ENCODE peak calls at places on chromosomes 5 and 9, in four cellular contexts. P is IMR-90, C is neuronal stem cell, H is H1. Q is an unnamed sample.
A peak's percentile ranks its signal among the peaks of the same experiment; 100 is the strongest.

GRCh38 chr9:2014696-2015580 is at the start of gene SMARCA2:
- DNase-seq in C (peak; percentile 85), P (peak; percentile 96), H (peak; percentile 88), Q (peak; percentile 93)

GRCh38 chr5:119583684-119584083 is 45.7 kb upstream of the FAM170A start:
- DNase-seq in C (no peak), P (no peak), H (no peak), Q (no peak)

GRCh38 chr5:177509991-177510566 is 453 bp upstream of the DOK3 start:
- DNase-seq in H (no peak), P (no peak), C (no peak), Q (no peak)

GRCh38 chr9:81371824-81372223 is 317.5 kb downstream of the TLE1 start:
- DNase-seq in C (no peak), P (no peak), H (no peak), Q (no peak)

GRCh38 chr5:138077064-138077696 is 6.7 kb upstream of the WNT8A start:
- DNase-seq in P (peak; percentile 65), C (peak; percentile 62), H (peak; percentile 82), Q (peak; percentile 67)

GRCh38 chr9:105254226-105254625 is 9.8 kb downstream of the SLC44A1 start:
- DNase-seq in H (no peak), C (no peak), P (no peak), Q (peak; percentile 38)

GRCh38 chr5:154331924-154332323 is 113.9 kb upstream of the SAP30L start:
- DNase-seq in C (no peak), P (no peak), H (no peak), Q (no peak)

GRCh38 chr5:105849701-105850100 is 1821.0 kb downstream of the EFNA5 start:
- DNase-seq in P (peak; percentile 70), C (no peak), H (no peak), Q (no peak)

GRCh38 chr5:130571076-130571475 is 594.0 kb downstream of the HINT1 start:
- DNase-seq in C (no peak), H (no peak), P (no peak), Q (no peak)

GRCh38 chr9:135577256-135577655 is 15.7 kb downstream of the PAEP start:
- DNase-seq in P (no peak), H (no peak), C (no peak), Q (no peak)

GRCh38 chr5:100904259-100904822 is 1.3 kb upstream of the ST8SIA4 start:
- DNase-seq in P (no peak), H (no peak), C (no peak), Q (peak; percentile 32)

GRCh38 chr5:14185336-14186131 is 42.4 kb downstream of the TRIO start:
- DNase-seq in C (no peak), H (no peak), P (peak; percentile 77), Q (no peak)

GRCh38 chr5:14509556-14509955 is 72.0 kb upstream of the OTULINL start:
- DNase-seq in P (no peak), H (no peak), C (no peak), Q (no peak)

GRCh38 chr9:131420913-131421312 is 27.0 kb downstream of the PRRC2B start:
- DNase-seq in H (no peak), P (peak; percentile 60), C (no peak), Q (no peak)

GRCh38 chr9:116134981-116135380 is 18.6 kb upstream of the PAPPA start:
- DNase-seq in C (no peak), P (no peak), H (no peak), Q (no peak)

GRCh38 chr5:79236364-79236969 is 536 bp downstream of the JMY start:
- DNase-seq in P (peak; percentile 20), H (no peak), C (peak; percentile 51), Q (no peak)

GRCh38 chr9:4555251-4555650 is 65.0 kb downstream of the SLC1A1 start:
- DNase-seq in H (no peak), C (no peak), P (peak; percentile 17), Q (no peak)

GRCh38 chr9:112526973-112527372 is 40.3 kb downstream of the KIAA1958 start:
- DNase-seq in C (no peak), H (no peak), P (no peak), Q (no peak)

GRCh38 chr5:78758169-78758839 is 109.7 kb upstream of the LHFPL2 start:
- DNase-seq in C (no peak), H (no peak), P (peak; percentile 84), Q (no peak)

GRCh38 chr5:137705106-137705505 is 30.8 kb downstream of the KLHL3 start:
- DNase-seq in C (no peak), H (no peak), P (peak; percentile 41), Q (no peak)

GRCh38 chr9:27482709-27483108 is 41.4 kb upstream of the IFNK start:
- DNase-seq in P (no peak), C (no peak), H (no peak), Q (no peak)

GRCh38 chr9:128556915-128557634 is 4.7 kb downstream of the SPTAN1 start:
- DNase-seq in C (no peak), P (no peak), H (no peak), Q (no peak)

GRCh38 chr9:99752710-99753109 is 69.0 kb upstream of the NR4A3 start:
- DNase-seq in C (no peak), P (peak; percentile 54), H (no peak), Q (no peak)

GRCh38 chr5:16864566-16864965 is 71.5 kb downstream of the MYO10 start:
- DNase-seq in P (no peak), H (no peak), C (no peak), Q (no peak)

GRCh38 chr5:112186401-112186990 is 232.6 kb downstream of the EPB41L4A start:
- DNase-seq in P (peak; percentile 53), H (no peak), C (no peak), Q (no peak)

GRCh38 chr9:3746296-3747275 is 220.8 kb upstream of the RFX3 start:
- DNase-seq in H (no peak), C (no peak), P (peak; percentile 89), Q (no peak)

GRCh38 chr9:135574943-135575342 is 13.4 kb downstream of the PAEP start:
- DNase-seq in C (no peak), H (no peak), P (no peak), Q (no peak)

GRCh38 chr9:114231218-114232090 is 76.1 kb downstream of the COL27A1 start:
- DNase-seq in H (no peak), C (no peak), P (no peak), Q (no peak)

GRCh38 chr5:118611332-118611945 is 376.9 kb downstream of the DTWD2 start:
- DNase-seq in P (peak; percentile 17), C (peak; percentile 18), H (peak; percentile 63), Q (peak; percentile 48)

GRCh38 chr5:134561871-134562296 is 36.4 kb downstream of the JADE2 start:
- DNase-seq in C (peak; percentile 33), P (peak; percentile 74), H (no peak), Q (peak; percentile 60)

GRCh38 chr9:132451276-132451675 is 41.3 kb downstream of the CFAP77 start:
- DNase-seq in P (no peak), C (no peak), H (no peak), Q (no peak)

DNA sequence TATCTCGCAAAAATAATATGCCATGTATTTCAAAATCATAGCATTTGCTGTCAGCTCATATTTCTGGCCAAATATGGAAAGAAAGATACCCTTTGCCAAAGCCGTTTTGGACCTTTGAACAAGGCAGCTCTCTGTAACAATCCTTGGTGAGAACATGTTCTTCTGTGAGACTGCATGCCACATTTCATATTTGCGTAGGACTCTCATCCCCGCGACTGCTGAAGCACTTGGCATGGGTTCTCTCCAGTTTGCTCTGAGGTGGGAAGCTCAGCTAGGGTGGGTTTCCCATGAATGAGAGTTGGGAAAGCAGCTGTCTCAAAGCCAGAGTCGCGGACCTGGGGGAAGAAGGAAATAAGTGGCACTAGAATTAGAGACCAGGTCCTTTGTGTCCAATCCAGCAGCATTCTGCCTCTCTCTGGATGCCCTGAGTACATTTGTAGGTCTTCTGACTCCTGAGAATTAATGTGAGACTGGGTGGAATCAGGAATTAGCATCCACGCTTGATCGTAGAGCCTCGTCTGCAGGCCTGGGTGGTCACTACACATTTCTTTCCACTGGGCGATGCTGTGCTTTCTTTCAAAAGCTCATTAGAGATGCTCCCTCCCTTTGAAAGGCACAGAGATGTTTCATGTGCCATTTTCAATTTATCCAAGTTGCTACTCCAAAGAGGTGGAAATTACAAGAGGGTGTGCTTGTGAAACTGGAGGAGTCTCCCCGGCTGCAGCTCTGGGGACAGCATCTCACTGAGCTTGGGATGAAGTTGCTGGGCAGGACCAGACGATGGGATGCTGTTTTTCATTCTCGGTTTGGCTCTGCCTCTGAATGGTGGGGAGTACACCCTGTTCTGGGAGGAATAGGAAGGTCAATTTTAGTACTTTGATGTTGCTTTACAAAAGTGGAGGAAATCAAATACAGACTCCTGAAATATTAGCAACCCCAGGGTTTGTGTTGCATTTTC is 197.2 kb downstream of the GADD45G start:
- DNase-seq in H (no peak), C (no peak), P (no peak), Q (no peak)
- H2BK5ac ChIP-seq in H (no peak overlapping the region), C (no peak overlapping the region), P (no peak overlapping the region), Q (no peak overlapping the region)

GRCh38 chr5:127340606-127341005 is 50.0 kb downstream of the MEGF10 start:
- DNase-seq in C (no peak), H (no peak), P (no peak), Q (no peak)
- H3K79me1 ChIP-seq in C (no peaks in the 10 kb centered on the region), H (no peaks in the 10 kb centered on the region), P (no peaks in the 10 kb centered on the region), Q (no peaks in the 10 kb centered on the region)

GRCh38 chr9:38227656-38228055 is 158.6 kb upstream of the SHB start:
- DNase-seq in C (no peak), H (no peak), P (peak; percentile 4), Q (no peak)

GRCh38 chr9:38229830-38230155 is 160.8 kb upstream of the SHB start:
- DNase-seq in C (no peak), H (no peak), P (no peak), Q (no peak)

GRCh38 chr9:38229123-38229829 is 160.2 kb upstream of the SHB start:
- DNase-seq in C (no peak), P (no peak), H (no peak), Q (no peak)

GRCh38 chr9:38227061-38227540 is 158.1 kb upstream of the SHB start:
- DNase-seq in H (peak; percentile 65), P (peak; percentile 93), C (no peak), Q (peak; percentile 78)

DNA sequence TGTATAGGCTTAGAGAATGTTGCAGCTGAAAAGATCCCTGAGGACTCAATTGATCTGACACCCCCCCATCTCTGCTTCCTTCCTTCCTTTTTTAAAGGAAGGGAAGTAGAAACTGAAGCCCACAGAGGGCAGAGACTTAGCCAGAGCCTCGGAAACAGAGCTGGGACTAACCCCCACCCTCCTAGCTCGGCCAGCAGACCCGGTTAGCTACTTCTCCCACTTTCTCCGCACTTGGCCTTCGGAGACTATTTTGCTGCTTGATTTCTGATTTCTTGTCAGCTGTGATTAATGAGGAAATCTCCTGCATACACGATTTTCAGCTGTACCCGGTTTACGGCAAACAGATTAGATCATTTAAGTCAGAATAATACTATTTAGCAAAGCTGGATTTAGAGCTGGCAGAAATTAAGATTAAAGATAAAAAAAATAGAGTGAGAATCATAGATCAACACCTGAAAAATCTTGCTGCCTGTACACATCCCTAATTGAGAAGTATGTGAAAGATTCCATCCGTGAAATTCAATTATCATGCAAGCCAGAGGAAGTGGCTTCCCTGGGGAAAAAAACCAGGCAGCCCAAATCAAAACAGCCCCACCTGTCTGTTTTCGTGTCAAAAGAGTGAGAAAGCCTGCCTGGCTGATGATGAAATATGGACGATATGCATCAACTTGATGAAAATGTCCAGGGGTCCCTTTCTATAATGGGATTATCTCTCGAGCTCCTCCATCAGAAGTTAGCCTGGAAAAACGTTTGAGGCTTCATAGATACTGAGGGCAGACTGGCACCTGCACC is 159.5 kb upstream of the SHB start:
- DNase-seq in P (no peak), C (no peak), H (no peak), Q (no peak)
- H2BK5ac ChIP-seq in P (no peak overlapping the region), C (no peak overlapping the region), H (no peak overlapping the region), Q (no peak overlapping the region)

GRCh38 chr9:121753802-121754654 is 102.6 kb downstream of the DAB2IP start:
- DNase-seq in H (no peak), P (no peak), C (no peak), Q (no peak)
- H3K79me1 ChIP-seq in H (peaks cover 39% of the 10 kb centered on the region), P (peaks cover 76% of the 10 kb centered on the region), C (peaks cover 33% of the 10 kb centered on the region), Q (no peaks in the 10 kb centered on the region)